ENCODE peak calls at places on chromosomes 5 and 9, in eight cellular contexts. T is IMR-90, A is stomach, J is tibial nerve, Q is uterus, Y is body of pancreas, U is suprapubic skin, P is A549. X is an unnamed sample.

GRCh38 chr5:96196890-96197289 is 235.2 kb upstream of the ELL2 start:
- DNase-seq in T (no peak), A (no peak), J (no peak), Q (no peak), Y (no peak), U (no peak), P (no peak), X (no peak)

GRCh38 chr5:88049737-88050136 is 218.9 kb downstream of the TMEM161B start:
- DNase-seq in T (no peak), A (no peak), J (no peak), Q (no peak), Y (no peak), U (no peak), P (no peak), X (no peak)

GRCh38 chr5:32403760-32404159 is 40.8 kb downstream of the ZFR start:
- DNase-seq in T (no peak), A (no peak), J (no peak), Q (no peak), Y (no peak), U (no peak), P (no peak), X (no peak)

GRCh38 chr5:126280820-126281219 is 142.4 kb upstream of the GRAMD2B start:
- DNase-seq in T (no peak), A (no peak), J (no peak), Q (no peak), Y (no peak), U (no peak), P (no peak), X (no peak)

GRCh38 chr9:131714161-131714646 is 25.7 kb downstream of the RAPGEF1 start:
- DNase-seq in T (peak; percentile 91), A (peak; percentile 73), J (peak; percentile 45), Q (peak; percentile 80), Y (no peak), U (peak; percentile 81), P (peak; percentile 61), X (no peak)

GRCh38 chr5:126525630-126526245 is 69.3 kb downstream of the ALDH7A1 start:
- DNase-seq in T (peak; percentile 31), A (peak; percentile 43), J (peak; percentile 55), Q (peak; percentile 87), Y (peak; percentile 19), U (peak; percentile 86), P (peak; percentile 28), X (no peak)

GRCh38 chr9:129473523-129474244 is 147.2 kb downstream of the C9orf50 start:
- DNase-seq in T (peak; percentile 58), A (no peak), J (peak; percentile 75), Q (peak; percentile 60), Y (no peak), U (no peak), P (no peak), X (no peak)

GRCh38 chr5:72402381-72402890 is 82.3 kb downstream of the PTCD2 start:
- DNase-seq in T (peak; percentile 85), A (no peak), J (no peak), Q (no peak), Y (no peak), U (no peak), P (peak; percentile 69), X (no peak)

GRCh38 chr9:18990494-18990893 is 42.5 kb downstream of the SAXO1 start:
- DNase-seq in T (no peak), A (no peak), J (no peak), Q (no peak), Y (no peak), U (no peak), P (no peak), X (no peak)

GRCh38 chr9:89175739-89176360 is 2.8 kb downstream of the SHC3 start:
- DNase-seq in T (no peak), A (no peak), J (no peak), Q (no peak), Y (no peak), U (no peak), P (no peak), X (no peak)

GRCh38 chr9:91809581-91810285 is 140.3 kb downstream of the ROR2 start:
- DNase-seq in T (peak; percentile 53), A (no peak), J (no peak), Q (no peak), Y (no peak), U (no peak), P (no peak), X (peak; percentile 42)

GRCh38 chr5:67205981-67206380 is 9.4 kb upstream of the CD180 start:
- DNase-seq in T (no peak), A (no peak), J (no peak), Q (no peak), Y (no peak), U (no peak), P (no peak), X (no peak)

GRCh38 chr5:6236858-6237481 is 141.4 kb downstream of the MED10 start:
- DNase-seq in T (no peak), A (no peak), J (no peak), Q (no peak), Y (no peak), U (no peak), P (no peak), X (no peak)

GRCh38 chr5:57004800-57005199 is 52.9 kb upstream of the MIER3 start:
- DNase-seq in T (no peak), A (no peak), J (no peak), Q (no peak), Y (no peak), U (no peak), P (peak; percentile 24), X (no peak)

GRCh38 chr5:145975361-145976066 is 39.1 kb downstream of the SH3RF2 start:
- DNase-seq in T (peak; percentile 89), A (peak; percentile 37), J (no peak), Q (peak; percentile 13), Y (peak; percentile 38), U (no peak), P (peak; percentile 80), X (peak; percentile 56)

GRCh38 chr5:171702391-171702790 is 83.2 kb upstream of the SMIM23 start:
- DNase-seq in T (no peak), A (no peak), J (no peak), Q (no peak), Y (no peak), U (no peak), P (no peak), X (no peak)

GRCh38 chr5:58505971-58506640 is 14.9 kb downstream of the GAPT start:
- DNase-seq in T (no peak), A (no peak), J (no peak), Q (no peak), Y (no peak), U (no peak), P (no peak), X (no peak)

GRCh38 chr9:12684923-12685468 is 8.2 kb upstream of the TYRP1 start:
- DNase-seq in T (peak; percentile 29), A (no peak), J (no peak), Q (no peak), Y (no peak), U (no peak), P (no peak), X (no peak)

GRCh38 chr5:25095261-25095660 is 450.5 kb upstream of the CDH10 start:
- DNase-seq in T (no peak), A (no peak), J (no peak), Q (no peak), Y (no peak), U (no peak), P (no peak), X (no peak)

GRCh38 chr9:95505676-95506437 is 10.9 kb downstream of the PTCH1 start:
- DNase-seq in T (peak; percentile 63), A (peak; percentile 59), J (peak; percentile 54), Q (peak; percentile 67), Y (peak; percentile 51), U (no peak), P (peak; percentile 31), X (peak; percentile 90)

GRCh38 chr9:73148447-73148937 is 3.2 kb upstream of the ANXA1 start:
- DNase-seq in T (peak; percentile 58), A (no peak), J (no peak), Q (no peak), Y (no peak), U (no peak), P (no peak), X (no peak)

GRCh38 chr9:107750741-107751521 is 261.4 kb upstream of the KLF4 start:
- DNase-seq in T (peak; percentile 99), A (peak; percentile 81), J (peak; percentile 94), Q (peak; percentile 95), Y (peak; percentile 53), U (peak; percentile 94), P (peak; percentile 85), X (peak; percentile 80)

GRCh38 chr5:27020965-27021364 is 17.4 kb downstream of the CDH9 start:
- DNase-seq in T (peak; percentile 0), A (no peak), J (no peak), Q (no peak), Y (no peak), U (no peak), P (peak; percentile 34), X (no peak)

DNA sequence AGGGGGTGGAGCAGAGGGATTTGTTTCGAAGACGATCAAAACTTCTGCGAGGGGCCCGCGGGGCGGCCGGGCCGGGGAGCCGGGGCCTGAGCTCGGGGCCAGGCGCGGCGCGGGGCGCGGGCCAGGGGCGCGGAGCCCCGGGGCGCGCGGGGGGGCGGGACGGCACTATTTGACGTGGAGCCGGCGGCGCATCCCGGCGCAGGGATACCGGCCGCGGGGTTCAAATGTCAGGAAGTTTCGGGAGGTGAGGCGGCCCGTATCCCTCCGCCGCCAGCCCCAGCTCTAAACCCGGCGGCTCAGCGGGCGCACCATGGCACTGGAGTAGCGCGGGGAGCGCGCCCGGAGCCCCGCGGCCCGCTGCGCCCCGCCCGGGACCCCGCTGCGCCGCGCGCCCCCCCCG is at the start of gene LMX1B:
- DNase-seq in T (peak; percentile 17), A (no peak), J (no peak), Q (no peak), Y (peak; percentile 41), U (peak; percentile 51), P (peak; percentile 89), X (no peak)
- TF ChIP-seq POLR2A in T (no peak), A (no peak), J (no peak), Q (no peak), Y (no peak), U (no peak), P (peak; percentile 39), X (no peak)

GRCh38 chr9:105299190-105299854 is 54.9 kb downstream of the SLC44A1 start:
- DNase-seq in T (peak; percentile 98), A (peak; percentile 41), J (no peak), Q (no peak), Y (no peak), U (no peak), P (peak; percentile 84), X (peak; percentile 91)
- TF ChIP-seq POLR2A in T (peak; percentile 73), A (no peak), J (no peak), Q (no peak), Y (no peak), U (no peak), P (no peak), X (no peak)

DNA sequence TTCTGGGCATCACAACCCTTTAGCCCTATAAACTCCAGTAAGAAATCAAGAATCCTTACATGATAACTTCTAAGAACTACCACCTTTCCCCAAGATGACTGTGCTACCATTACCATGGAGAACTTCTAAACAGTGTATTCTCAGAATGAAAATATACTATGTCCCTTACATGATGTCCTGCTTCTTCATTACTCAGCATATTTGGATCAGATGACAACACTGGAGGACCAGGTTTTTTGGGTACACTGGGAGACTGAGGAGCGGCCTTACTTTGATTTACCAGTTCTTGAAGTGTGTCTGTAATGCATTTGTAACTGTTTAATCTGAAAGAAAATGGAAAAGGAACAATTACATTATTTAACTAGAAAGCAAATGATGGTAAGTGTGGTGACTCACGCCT is 55.7 kb upstream of the CPLANE1 start:
- DNase-seq in T (no peak), A (no peak), J (no peak), Q (no peak), Y (no peak), U (no peak), P (no peak), X (no peak)
- TF ChIP-seq POLR2A in T (no peak), A (no peak), J (no peak), Q (no peak), Y (no peak), U (no peak), P (no peak), X (no peak)

GRCh38 chr5:160399402-160400353 is at the start of gene FAM200C:
- DNase-seq in T (peak; percentile 94), A (peak; percentile 86), J (peak; percentile 81), Q (peak; percentile 90), Y (peak; percentile 89), U (peak; percentile 95), P (peak; percentile 94), X (peak; percentile 84)
- TF ChIP-seq POLR2A in T (peak; percentile 91), A (no peak), J (peak; percentile 93), Q (peak; percentile 87), Y (peak; percentile 71), U (no peak), P (peak; percentile 93), X (peak; percentile 95)